ENCODE peak calls at places on chromosome 12, in nine cellular contexts. P is suprapubic skin, C is stomach, Z is A549, Y is heart left ventricle, M is transverse colon, N is esophagus squamous epithelium, H is IMR-90, R is uterus. L is an unnamed sample.

GRCh38 chr12:91009319-91009950 is 4.7 kb upstream of the EPYC start:
- DNase-seq in Y (no peak), N (no peak), H (peak; percentile 41), P (no peak), M (no peak), Z (no peak), R (no peak), C (no peak), L (no peak)

GRCh38 chr12:31832740-31833540 is 104.1 kb upstream of the AMN1 start:
- DNase-seq in Z (no peak), Y (no peak), R (no peak), C (no peak), M (no peak), N (no peak), P (no peak), H (no peak), L (peak; percentile 59)

GRCh38 chr12:14454098-14454907 is 88.8 kb downstream of the ATF7IP start:
- DNase-seq in H (peak; percentile 34), C (no peak), Y (no peak), P (no peak), Z (peak; percentile 17), N (no peak), R (no peak), M (no peak), L (no peak)

GRCh38 chr12:60148831-60149230 is 553.0 kb downstream of the SLC16A7 start:
- DNase-seq in M (no peak), C (no peak), R (no peak), Z (no peak), H (peak; percentile 87), Y (no peak), P (no peak), N (no peak), L (no peak)

GRCh38 chr12:71556881-71557280 is 106.8 kb downstream of the ZFC3H1 start:
- DNase-seq in Z (peak; percentile 25), P (no peak), N (no peak), M (no peak), C (no peak), Y (no peak), H (peak; percentile 94), R (no peak), L (no peak)

GRCh38 chr12:42590324-42590934 is 883 bp upstream of the PRICKLE1 start:
- DNase-seq in Z (peak; percentile 28), N (no peak), P (peak; percentile 69), R (peak; percentile 42), C (no peak), H (no peak), Y (peak; percentile 47), M (peak; percentile 12), L (no peak)

GRCh38 chr12:42483534-42483857 is 106.0 kb downstream of the PRICKLE1 start:
- DNase-seq in R (peak; percentile 61), M (peak; percentile 35), C (no peak), Y (peak; percentile 58), P (peak; percentile 73), H (peak; percentile 39), Z (no peak), N (no peak), L (peak; percentile 41)

GRCh38 chr12:32261638-32262037 is 137.7 kb upstream of the FGD4 start:
- DNase-seq in Z (no peak), M (no peak), R (no peak), C (no peak), P (no peak), Y (no peak), N (no peak), H (no peak), L (no peak)

GRCh38 chr12:119683816-119684215 is 15.9 kb downstream of the PRKAB1 start:
- DNase-seq in R (no peak), C (no peak), N (no peak), Z (no peak), M (no peak), Y (no peak), H (no peak), P (no peak), L (no peak)

GRCh38 chr12:119686355-119686754 is 18.4 kb downstream of the PRKAB1 start:
- DNase-seq in P (no peak), Z (no peak), R (no peak), M (no peak), Y (no peak), N (no peak), C (peak; percentile 85), H (no peak), L (no peak)

GRCh38 chr12:119685375-119685774 is 17.4 kb downstream of the PRKAB1 start:
- DNase-seq in Z (no peak), M (no peak), C (no peak), H (no peak), P (no peak), R (no peak), Y (no peak), N (no peak), L (no peak)

GRCh38 chr12:119683413-119683812 is 15.5 kb downstream of the PRKAB1 start:
- DNase-seq in N (no peak), R (no peak), P (no peak), Z (no peak), C (no peak), Y (no peak), M (no peak), H (peak; percentile 63), L (no peak)

DNA sequence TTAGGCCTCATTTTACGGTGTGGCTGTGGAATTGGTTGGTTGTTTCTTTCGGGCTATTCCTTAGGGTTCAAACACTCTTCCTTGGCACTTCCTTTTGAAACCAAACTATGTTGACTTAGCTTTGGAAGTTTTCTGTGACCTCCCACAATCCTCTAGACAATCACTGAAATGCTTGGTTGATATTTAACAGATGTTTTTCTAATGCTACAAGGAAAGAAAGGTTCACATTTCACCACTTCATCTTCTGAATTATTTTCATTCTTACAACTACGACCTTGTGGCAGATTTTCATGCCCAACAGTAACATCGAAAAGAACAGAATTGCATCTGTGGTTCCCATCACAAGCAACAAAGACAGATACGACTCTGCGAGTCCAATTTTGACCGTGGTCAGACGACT is 16.8 kb downstream of the PRKAB1 start:
- DNase-seq in C (no peak), Y (no peak), R (no peak), Z (no peak), N (no peak), M (no peak), P (no peak), H (no peak), L (no peak)
- H3K27ac ChIP-seq in C (peak overlapping the region; percentile 63), Y (no peak overlapping the region), R (no peak overlapping the region), Z (no peak overlapping the region), N (no peak overlapping the region), M (peak overlapping the region; percentile 76), P (no peak overlapping the region), H (no peak overlapping the region), L (peak overlapping the region; percentile 78)

GRCh38 chr12:104355630-104356029 is 52.1 kb downstream of the EID3 start:
- DNase-seq in Y (no peak), M (no peak), Z (no peak), R (no peak), N (no peak), P (no peak), C (no peak), H (no peak), L (no peak)

GRCh38 chr12:104354868-104355570 is 51.5 kb downstream of the EID3 start:
- DNase-seq in Y (no peak), H (no peak), M (no peak), N (no peak), Z (no peak), R (no peak), P (no peak), C (no peak), L (no peak)

GRCh38 chr12:104358353-104359003 is 54.9 kb downstream of the EID3 start:
- DNase-seq in P (peak; percentile 71), Y (peak; percentile 59), H (peak; percentile 61), M (peak; percentile 69), N (no peak), C (peak; percentile 70), Z (no peak), R (peak; percentile 49), L (peak; percentile 66)

GRCh38 chr12:104357431-104357952 is 54.0 kb downstream of the EID3 start:
- DNase-seq in Z (peak; percentile 68), H (peak; percentile 80), Y (no peak), M (no peak), N (no peak), P (no peak), R (no peak), C (no peak), L (no peak)

GRCh38 chr12:104356231-104357115 is 52.9 kb downstream of the EID3 start:
- DNase-seq in Z (no peak), C (no peak), P (no peak), R (no peak), N (no peak), M (no peak), Y (no peak), H (peak; percentile 59), L (no peak)
- TF ChIP-seq POLR2A in Z (no peak), C (no peak), P (no peak), R (no peak), N (no peak), M (no peak), Y (no peak), H (peak; percentile 35), L (no peak)

DNA sequence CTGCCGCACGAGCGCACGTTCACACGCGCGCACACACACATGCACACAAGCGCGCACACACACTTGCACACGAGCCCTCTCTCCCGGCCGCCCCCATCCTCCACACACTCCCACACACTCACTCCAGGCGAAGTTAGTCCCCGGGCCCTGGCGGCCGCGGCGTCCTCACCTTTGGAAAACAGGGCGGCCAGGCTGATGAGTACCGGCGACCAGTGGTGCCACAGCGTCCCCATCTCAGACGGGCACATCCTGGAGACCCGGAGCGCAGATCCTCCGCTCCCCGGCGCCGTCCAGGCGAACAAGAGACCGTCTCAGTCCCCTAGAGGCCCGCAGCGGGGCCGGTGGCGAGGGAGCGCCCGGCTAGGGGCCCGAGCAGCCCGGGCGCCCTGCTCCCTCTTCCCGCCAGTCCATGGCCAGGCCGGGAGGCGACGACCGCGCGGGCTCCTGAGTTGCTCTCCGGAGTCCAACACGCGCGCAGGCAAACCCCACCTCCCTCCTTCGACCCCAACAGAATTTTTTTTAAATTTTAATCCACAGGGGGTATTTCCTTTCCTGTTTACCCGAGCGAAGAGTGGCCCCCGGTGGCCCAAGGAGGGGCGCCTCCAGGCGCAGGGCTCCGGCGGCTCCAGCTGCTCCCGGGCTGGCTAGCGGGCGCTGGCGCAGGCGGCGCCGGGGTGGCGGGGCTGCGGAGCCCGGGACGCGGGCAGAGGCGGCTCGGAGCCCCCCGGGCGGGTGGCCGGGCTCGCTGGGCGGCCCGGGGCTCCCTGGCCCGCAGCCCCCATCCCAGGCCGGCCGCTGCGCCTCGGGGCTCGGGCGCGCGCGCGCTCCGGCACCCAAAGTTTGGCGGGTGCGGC is 506 bp downstream of the TMEM132D start:
- DNase-seq in Y (no peak), C (no peak), H (no peak), N (no peak), R (no peak), P (no peak), M (no peak), Z (no peak), L (no peak)
- H3K27ac ChIP-seq in Y (no peak overlapping the region), C (no peak overlapping the region), H (no peak overlapping the region), N (no peak overlapping the region), R (no peak overlapping the region), P (no peak overlapping the region), M (no peak overlapping the region), Z (no peak overlapping the region), L (no peak overlapping the region)

DNA sequence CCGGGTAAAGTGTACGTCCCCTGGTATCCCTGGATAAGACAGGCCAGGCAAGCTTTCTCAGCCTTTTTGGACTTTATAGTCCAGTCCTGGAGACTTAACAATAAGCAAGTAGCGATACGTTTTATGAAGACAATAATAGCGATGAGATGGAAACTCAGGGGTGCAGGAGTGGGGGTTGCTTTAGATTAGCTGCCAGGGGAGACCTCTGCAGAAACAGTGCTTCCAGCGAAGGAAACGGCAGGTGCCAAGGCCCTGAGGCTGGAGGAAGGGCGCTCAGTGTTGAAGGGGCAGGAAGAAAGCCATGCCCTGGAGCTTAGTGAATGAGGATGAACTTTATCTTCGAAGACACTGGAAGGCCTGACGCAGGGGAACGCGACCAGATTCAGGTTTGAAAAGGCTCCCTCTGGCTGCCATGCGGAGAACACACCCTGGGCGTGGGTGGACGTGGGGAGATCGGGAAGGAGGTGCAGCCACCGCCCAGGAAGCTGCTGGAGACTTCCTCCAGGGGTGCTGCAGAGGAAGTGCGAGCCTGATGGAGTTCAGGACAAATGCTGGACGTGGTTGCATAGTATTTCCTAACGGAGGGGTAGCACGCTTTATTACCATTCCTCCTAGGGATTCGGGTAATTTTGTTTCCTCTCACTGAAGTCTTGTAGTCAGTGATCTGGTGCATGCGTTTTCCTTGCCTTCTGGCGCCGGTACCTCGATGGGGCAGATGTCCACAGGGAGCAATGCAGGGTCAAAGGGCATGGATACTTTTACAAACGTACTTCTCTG is 26.1 kb upstream of the UBC start:
- DNase-seq in H (peak; percentile 87), Z (peak; percentile 75), P (peak; percentile 93), N (no peak), Y (peak; percentile 94), R (peak; percentile 91), M (peak; percentile 95), C (peak; percentile 89), L (peak; percentile 97)
- TF ChIP-seq POLR2A in H (no peak), Z (peak; percentile 53), P (no peak), N (no peak), Y (peak; percentile 37), R (peak; percentile 19), M (no peak), C (no peak), L (no peak)